ENCODE peak calls at places on chromosomes 7 and 10, in seven cellular contexts. One of them, this sample, is unnamed.

GRCh38 chr10:110946496-110946895 is 27.1 kb downstream of the SHOC2 start:
- DNase-seq in OCI-LY7: no peak
- DNase-seq in MM.1S: no peak
- DNase-seq in neural progenitor cell: no peak
- DNase-seq in GM23248: no peak
- DNase-seq in GM23338: no peak
- DNase-seq in HCT116: no peak
- DNase-seq in this sample: no peak

GRCh38 chr7:1141651-1142050 is 18.3 kb downstream of the ZFAND2A start:
- DNase-seq in OCI-LY7: no peak
- DNase-seq in MM.1S: no peak
- DNase-seq in neural progenitor cell: no peak
- DNase-seq in GM23248: no peak
- DNase-seq in GM23338: no peak
- DNase-seq in HCT116: no peak
- DNase-seq in this sample: no peak

GRCh38 chr10:62015994-62016393 is 114.5 kb downstream of the ARID5B start:
- DNase-seq in OCI-LY7: no peak
- DNase-seq in MM.1S: no peak
- DNase-seq in neural progenitor cell: no peak
- DNase-seq in GM23248: no peak
- DNase-seq in GM23338: no peak
- DNase-seq in HCT116: no peak
- DNase-seq in this sample: no peak

GRCh38 chr7:1288996-1289551 is 56.4 kb downstream of the UNCX start:
- DNase-seq in OCI-LY7: no peak
- DNase-seq in MM.1S: no peak
- DNase-seq in neural progenitor cell: no peak
- DNase-seq in GM23248: no peak
- DNase-seq in GM23338: no peak
- DNase-seq in HCT116: no peak
- DNase-seq in this sample: no peak

GRCh38 chr10:88270871-88271713 is 312.0 kb downstream of the RNLS start:
- DNase-seq in OCI-LY7: peak
- DNase-seq in MM.1S: peak
- DNase-seq in neural progenitor cell: no peak
- DNase-seq in GM23248: peak
- DNase-seq in GM23338: no peak
- DNase-seq in HCT116: no peak
- DNase-seq in this sample: no peak

GRCh38 chr7:25894002-25894901 is 257.7 kb upstream of the NFE2L3 start:
- DNase-seq in OCI-LY7: peak
- DNase-seq in MM.1S: peak
- DNase-seq in neural progenitor cell: peak
- DNase-seq in GM23248: peak
- DNase-seq in GM23338: peak
- DNase-seq in HCT116: peak
- DNase-seq in this sample: peak

GRCh38 chr10:120981601-120982381 is 130.6 kb downstream of the WDR11 start:
- DNase-seq in OCI-LY7: no peak
- DNase-seq in MM.1S: no peak
- DNase-seq in neural progenitor cell: peak
- DNase-seq in GM23248: no peak
- DNase-seq in GM23338: peak
- DNase-seq in HCT116: no peak
- DNase-seq in this sample: no peak

GRCh38 chr10:67086324-67087139 is 160.7 kb downstream of the LRRTM3 start:
- DNase-seq in OCI-LY7: no peak
- DNase-seq in MM.1S: no peak
- DNase-seq in neural progenitor cell: no peak
- DNase-seq in GM23248: no peak
- DNase-seq in GM23338: no peak
- DNase-seq in HCT116: no peak
- DNase-seq in this sample: no peak

GRCh38 chr7:42854521-42855118 is 57.2 kb downstream of the C7orf25 start:
- DNase-seq in OCI-LY7: no peak
- DNase-seq in MM.1S: no peak
- DNase-seq in neural progenitor cell: no peak
- DNase-seq in GM23248: no peak
- DNase-seq in GM23338: no peak
- DNase-seq in HCT116: no peak
- DNase-seq in this sample: no peak

GRCh38 chr7:7352845-7353244 is 170.5 kb downstream of the C1GALT1 start:
- DNase-seq in OCI-LY7: no peak
- DNase-seq in MM.1S: no peak
- DNase-seq in neural progenitor cell: no peak
- DNase-seq in GM23248: no peak
- DNase-seq in GM23338: peak
- DNase-seq in HCT116: no peak
- DNase-seq in this sample: peak

GRCh38 chr7:100827330-100828226 is at the start of gene EPHB4:
- DNase-seq in OCI-LY7: no peak
- DNase-seq in MM.1S: no peak
- DNase-seq in neural progenitor cell: peak
- DNase-seq in GM23248: peak
- DNase-seq in GM23338: peak
- DNase-seq in HCT116: peak
- DNase-seq in this sample: peak

GRCh38 chr7:140022582-140023211 is 40.1 kb downstream of the PARP12 start:
- DNase-seq in OCI-LY7: no peak
- DNase-seq in MM.1S: no peak
- DNase-seq in neural progenitor cell: no peak
- DNase-seq in GM23248: no peak
- DNase-seq in GM23338: no peak
- DNase-seq in HCT116: no peak
- DNase-seq in this sample: no peak

GRCh38 chr10:51707821-51708424 is 8.5 kb upstream of the CSTF2T start:
- DNase-seq in OCI-LY7: no peak
- DNase-seq in MM.1S: peak
- DNase-seq in neural progenitor cell: no peak
- DNase-seq in GM23248: no peak
- DNase-seq in GM23338: no peak
- DNase-seq in HCT116: no peak
- DNase-seq in this sample: no peak

GRCh38 chr10:23005150-23005549 is 77.3 kb downstream of the ARMC3 start:
- DNase-seq in OCI-LY7: no peak
- DNase-seq in MM.1S: no peak
- DNase-seq in neural progenitor cell: no peak
- DNase-seq in GM23248: no peak
- DNase-seq in GM23338: no peak
- DNase-seq in HCT116: no peak
- DNase-seq in this sample: peak

GRCh38 chr7:28990200-28990960 is 32.2 kb upstream of the TRIL start:
- DNase-seq in OCI-LY7: no peak
- DNase-seq in MM.1S: no peak
- DNase-seq in neural progenitor cell: peak
- DNase-seq in GM23248: peak
- DNase-seq in GM23338: peak
- DNase-seq in HCT116: no peak
- DNase-seq in this sample: no peak

GRCh38 chr7:155097338-155097737 is 27.2 kb downstream of the HTR5A start:
- DNase-seq in OCI-LY7: no peak
- DNase-seq in MM.1S: no peak
- DNase-seq in neural progenitor cell: no peak
- DNase-seq in GM23248: no peak
- DNase-seq in GM23338: no peak
- DNase-seq in HCT116: no peak
- DNase-seq in this sample: peak

GRCh38 chr7:23232966-23233365 is 13.6 kb upstream of the GPNMB start:
- DNase-seq in OCI-LY7: no peak
- DNase-seq in MM.1S: no peak
- DNase-seq in neural progenitor cell: no peak
- DNase-seq in GM23248: no peak
- DNase-seq in GM23338: peak
- DNase-seq in HCT116: no peak
- DNase-seq in this sample: peak

GRCh38 chr10:69742928-69743602 is 58.6 kb upstream of the COL13A1 start:
- DNase-seq in OCI-LY7: no peak
- DNase-seq in MM.1S: no peak
- DNase-seq in neural progenitor cell: peak
- DNase-seq in GM23248: peak
- DNase-seq in GM23338: peak
- DNase-seq in HCT116: peak
- DNase-seq in this sample: peak

GRCh38 chr10:47048533-47048905 is 137.3 kb downstream of the PTPN20 start:
- DNase-seq in OCI-LY7: no peak
- DNase-seq in MM.1S: no peak
- DNase-seq in neural progenitor cell: peak
- DNase-seq in GM23248: peak
- DNase-seq in GM23338: peak
- DNase-seq in HCT116: no peak
- DNase-seq in this sample: no peak

GRCh38 chr7:132359746-132360145 is 216.5 kb downstream of the PLXNA4 start:
- DNase-seq in OCI-LY7: no peak
- DNase-seq in MM.1S: no peak
- DNase-seq in neural progenitor cell: no peak
- DNase-seq in GM23248: no peak
- DNase-seq in GM23338: no peak
- DNase-seq in HCT116: no peak
- DNase-seq in this sample: no peak

GRCh38 chr7:27129729-27130539 is 623 bp downstream of the HOXA4 start:
- DNase-seq in OCI-LY7: no peak
- DNase-seq in MM.1S: no peak
- DNase-seq in neural progenitor cell: peak
- DNase-seq in GM23248: peak
- DNase-seq in GM23338: peak
- DNase-seq in HCT116: no peak
- DNase-seq in this sample: peak
- TF ChIP-seq EZH2phosphoT487 in OCI-LY7: no peak
- TF ChIP-seq EZH2phosphoT487 in MM.1S: no peak
- TF ChIP-seq EZH2phosphoT487 in neural progenitor cell: peak
- TF ChIP-seq EZH2phosphoT487 in GM23248: no peak
- TF ChIP-seq EZH2phosphoT487 in GM23338: peak
- TF ChIP-seq EZH2phosphoT487 in HCT116: no peak
- TF ChIP-seq EZH2phosphoT487 in this sample: no peak

GRCh38 chr10:4303045-4303444 is 518.0 kb upstream of the KLF6 start:
- DNase-seq in OCI-LY7: no peak
- DNase-seq in MM.1S: no peak
- DNase-seq in neural progenitor cell: no peak
- DNase-seq in GM23248: peak
- DNase-seq in GM23338: no peak
- DNase-seq in HCT116: no peak
- DNase-seq in this sample: no peak
- TF ChIP-seq EZH2phosphoT487 in OCI-LY7: no peak
- TF ChIP-seq EZH2phosphoT487 in MM.1S: no peak
- TF ChIP-seq EZH2phosphoT487 in neural progenitor cell: no peak
- TF ChIP-seq EZH2phosphoT487 in GM23248: no peak
- TF ChIP-seq EZH2phosphoT487 in GM23338: no peak
- TF ChIP-seq EZH2phosphoT487 in HCT116: no peak
- TF ChIP-seq EZH2phosphoT487 in this sample: no peak

DNA sequence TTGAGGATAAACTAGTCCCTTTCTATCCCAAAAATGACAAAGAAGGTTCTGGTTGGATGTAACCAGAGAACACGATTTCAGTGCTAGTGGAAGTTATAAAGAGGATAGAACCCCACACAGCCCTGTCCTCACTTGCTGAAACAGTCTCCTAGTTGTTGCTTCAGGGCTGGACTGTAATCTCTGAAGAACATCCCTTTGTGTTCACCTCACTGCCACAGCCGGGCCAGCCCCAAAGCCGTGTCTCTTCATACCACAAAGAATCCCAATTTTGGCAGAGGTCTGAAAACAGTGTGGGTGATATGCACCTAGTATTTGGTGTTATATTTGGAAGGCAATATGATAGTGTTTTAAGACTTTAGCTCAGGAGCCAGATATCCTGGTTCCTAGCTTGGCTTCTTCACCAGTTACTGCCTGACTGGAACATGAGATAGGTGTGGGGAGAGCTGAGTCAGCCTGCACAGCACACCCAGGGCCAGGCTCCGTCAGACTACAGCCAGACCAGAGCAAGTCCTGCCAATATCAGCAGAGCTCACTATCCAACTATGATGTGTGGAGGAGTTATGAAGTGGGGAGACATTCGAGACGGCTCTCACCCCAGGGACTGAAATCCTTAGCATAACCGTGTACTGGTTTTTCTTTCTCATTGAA is 21.2 kb downstream of the CYP3A4 start:
- DNase-seq in OCI-LY7: no peak
- DNase-seq in MM.1S: no peak
- DNase-seq in neural progenitor cell: no peak
- DNase-seq in GM23248: peak
- DNase-seq in GM23338: no peak
- DNase-seq in HCT116: no peak
- DNase-seq in this sample: peak
- TF ChIP-seq EZH2phosphoT487 in OCI-LY7: no peak
- TF ChIP-seq EZH2phosphoT487 in MM.1S: no peak
- TF ChIP-seq EZH2phosphoT487 in neural progenitor cell: no peak
- TF ChIP-seq EZH2phosphoT487 in GM23248: no peak
- TF ChIP-seq EZH2phosphoT487 in GM23338: no peak
- TF ChIP-seq EZH2phosphoT487 in HCT116: no peak
- TF ChIP-seq EZH2phosphoT487 in this sample: no peak

GRCh38 chr10:132064771-132065437 is 842 bp upstream of the JAKMIP3 start:
- DNase-seq in OCI-LY7: no peak
- DNase-seq in MM.1S: no peak
- DNase-seq in neural progenitor cell: no peak
- DNase-seq in GM23248: no peak
- DNase-seq in GM23338: no peak
- DNase-seq in HCT116: no peak
- DNase-seq in this sample: no peak

GRCh38 chr10:132064082-132064755 is 1.5 kb upstream of the JAKMIP3 start:
- DNase-seq in OCI-LY7: no peak
- DNase-seq in MM.1S: no peak
- DNase-seq in neural progenitor cell: no peak
- DNase-seq in GM23248: no peak
- DNase-seq in GM23338: no peak
- DNase-seq in HCT116: no peak
- DNase-seq in this sample: no peak

GRCh38 chr10:132066812-132067211 is 1.1 kb downstream of the JAKMIP3 start:
- DNase-seq in OCI-LY7: no peak
- DNase-seq in MM.1S: no peak
- DNase-seq in neural progenitor cell: no peak
- DNase-seq in GM23248: no peak
- DNase-seq in GM23338: no peak
- DNase-seq in HCT116: no peak
- DNase-seq in this sample: no peak

GRCh38 chr10:132066186-132066585 is 440 bp downstream of the JAKMIP3 start:
- DNase-seq in OCI-LY7: no peak
- DNase-seq in MM.1S: no peak
- DNase-seq in neural progenitor cell: no peak
- DNase-seq in GM23248: peak
- DNase-seq in GM23338: no peak
- DNase-seq in HCT116: no peak
- DNase-seq in this sample: peak

DNA sequence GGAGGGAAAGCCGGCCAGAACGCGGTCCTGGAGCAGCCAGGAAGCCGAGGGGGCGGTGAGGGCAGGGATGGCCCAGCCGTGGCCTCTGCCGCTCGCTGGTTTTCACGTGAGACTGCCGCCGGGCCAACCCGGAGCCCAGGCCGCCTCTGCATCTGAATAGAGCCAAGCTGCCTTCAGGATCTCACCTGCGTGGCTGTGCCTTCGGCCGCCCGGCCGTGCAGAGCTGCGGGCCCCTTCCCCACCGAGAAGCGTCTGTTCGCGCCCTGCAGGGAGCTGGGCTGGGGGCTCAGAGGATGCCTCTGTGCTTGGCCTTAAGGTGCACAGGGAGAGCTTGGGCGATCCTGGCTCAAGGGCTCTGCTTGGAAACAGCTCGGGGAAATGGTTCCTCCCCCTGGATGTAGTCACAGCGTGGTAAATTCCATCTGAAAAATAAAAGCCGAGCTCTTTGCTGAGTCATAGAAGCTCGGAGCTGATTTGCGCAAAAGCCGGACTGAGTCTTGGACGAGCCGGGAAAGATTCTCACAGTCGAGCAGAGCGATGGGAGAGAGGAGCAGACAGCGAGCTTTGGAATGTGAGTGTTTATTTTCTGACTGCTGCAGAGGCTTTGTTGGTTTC is at the start of gene JAKMIP3:
- DNase-seq in OCI-LY7: no peak
- DNase-seq in MM.1S: no peak
- DNase-seq in neural progenitor cell: peak
- DNase-seq in GM23248: peak
- DNase-seq in GM23338: peak
- DNase-seq in HCT116: no peak
- DNase-seq in this sample: peak
- TF ChIP-seq EZH2phosphoT487 in OCI-LY7: no peak
- TF ChIP-seq EZH2phosphoT487 in MM.1S: no peak
- TF ChIP-seq EZH2phosphoT487 in neural progenitor cell: no peak
- TF ChIP-seq EZH2phosphoT487 in GM23248: no peak
- TF ChIP-seq EZH2phosphoT487 in GM23338: no peak
- TF ChIP-seq EZH2phosphoT487 in HCT116: no peak
- TF ChIP-seq EZH2phosphoT487 in this sample: no peak